ENCODE peak calls at places on chromosomes 1 and 21, in nine cellular contexts. H is kidney, M is osteocyte, O is bronchial epithelial cell, C is PC-3, F is thyroid gland, D is GM20000, W is K562, A is lower lobe of right lung. N is an unnamed sample.

GRCh38 chr1:118773656-118774055 is 214.5 kb downstream of the TBX15 start:
- DNase-seq in H (no peak), M (no peak), O (peak), C (peak), F (no peak), D (no peak), W (no peak), A (no peak), N (no peak)

GRCh38 chr1:150876111-150876434 is 326 bp downstream of the ARNT start:
- DNase-seq in H (no peak), M (no peak), O (peak), C (peak), F (no peak), D (peak), W (no peak), A (no peak), N (no peak)

GRCh38 chr1:95733031-95733430 is 499.0 kb downstream of the RWDD3 start:
- DNase-seq in H (no peak), M (no peak), O (peak), C (no peak), F (no peak), D (no peak), W (no peak), A (no peak), N (no peak)

GRCh38 chr1:153866045-153866850 is 56.5 kb downstream of the GATAD2B start:
- DNase-seq in H (no peak), M (no peak), O (no peak), C (no peak), F (no peak), D (no peak), W (no peak), A (no peak), N (no peak)

GRCh38 chr1:38546630-38547029 is 312.9 kb downstream of the RRAGC start:
- DNase-seq in H (no peak), M (no peak), O (no peak), C (no peak), F (no peak), D (no peak), W (no peak), A (no peak), N (no peak)

GRCh38 chr1:240591552-240591951 is 20.4 kb downstream of the GREM2 start:
- DNase-seq in H (no peak), M (no peak), O (no peak), C (no peak), F (no peak), D (no peak), W (no peak), A (no peak), N (no peak)

GRCh38 chr21:15001773-15002647 is 62.8 kb downstream of the NRIP1 start:
- DNase-seq in H (no peak), M (no peak), O (no peak), C (no peak), F (no peak), D (peak), W (no peak), A (no peak), N (peak)

GRCh38 chr1:10694633-10695627 is 101.5 kb downstream of the CASZ1 start:
- DNase-seq in H (peak), M (peak), O (peak), C (peak), F (peak), D (peak), W (peak), A (peak), N (peak)

GRCh38 chr1:172269644-172270043 is 150.8 kb upstream of the C1orf105 start:
- DNase-seq in H (no peak), M (no peak), O (peak), C (no peak), F (no peak), D (no peak), W (no peak), A (no peak), N (no peak)

GRCh38 chr21:45579383-45580180 is 37.3 kb upstream of the SLC19A1 start:
- DNase-seq in H (peak), M (peak), O (no peak), C (no peak), F (no peak), D (no peak), W (no peak), A (peak), N (no peak)

GRCh38 chr1:21457654-21458053 is 17.7 kb downstream of the NBPF3 start:
- DNase-seq in H (no peak), M (no peak), O (no peak), C (no peak), F (no peak), D (no peak), W (no peak), A (no peak), N (no peak)

GRCh38 chr1:212607206-212607923 is 1.2 kb upstream of the ATF3 start:
- DNase-seq in H (peak), M (no peak), O (peak), C (peak), F (peak), D (peak), W (no peak), A (peak), N (peak)

GRCh38 chr1:44072204-44072603 is 40.9 kb upstream of the SLC6A9 start:
- DNase-seq in H (no peak), M (no peak), O (peak), C (peak), F (no peak), D (no peak), W (no peak), A (no peak), N (no peak)

GRCh38 chr1:111507411-111508201 is 4.2 kb upstream of the ADORA3 start:
- DNase-seq in H (peak), M (no peak), O (peak), C (peak), F (peak), D (peak), W (peak), A (peak), N (peak)

GRCh38 chr1:48216276-48216675 is 6.2 kb upstream of the SLC5A9 start:
- DNase-seq in H (no peak), M (no peak), O (no peak), C (no peak), F (no peak), D (no peak), W (no peak), A (no peak), N (no peak)

GRCh38 chr1:214184992-214185391 is 96.0 kb upstream of the SMYD2 start:
- DNase-seq in H (no peak), M (no peak), O (no peak), C (no peak), F (no peak), D (no peak), W (no peak), A (no peak), N (no peak)

GRCh38 chr1:209873067-209873810 is 45.5 kb downstream of the UTP25 start:
- DNase-seq in H (no peak), M (no peak), O (peak), C (peak), F (no peak), D (no peak), W (no peak), A (no peak), N (no peak)

GRCh38 chr1:205852969-205853368 is 3.0 kb upstream of the PM20D1 start:
- DNase-seq in H (no peak), M (no peak), O (no peak), C (no peak), F (no peak), D (no peak), W (no peak), A (no peak), N (no peak)

GRCh38 chr1:209370616-209371015 is 212.9 kb upstream of the CAMK1G start:
- DNase-seq in H (no peak), M (no peak), O (peak), C (no peak), F (no peak), D (no peak), W (no peak), A (no peak), N (no peak)

GRCh38 chr1:167517535-167518330 is 596 bp downstream of the CD247 start:
- DNase-seq in H (peak), M (peak), O (no peak), C (peak), F (no peak), D (no peak), W (peak), A (peak), N (no peak)

GRCh38 chr1:23168462-23169218 is at the start of gene LUZP1:
- DNase-seq in H (peak), M (peak), O (peak), C (peak), F (peak), D (peak), W (peak), A (peak), N (peak)

GRCh38 chr1:44405041-44405803 is at the start of gene RNF220:
- DNase-seq in H (peak), M (peak), O (peak), C (peak), F (peak), D (peak), W (no peak), A (peak), N (peak)

GRCh38 chr1:185704181-185704580 is 30.0 kb upstream of the HMCN1 start:
- DNase-seq in H (no peak), M (no peak), O (no peak), C (no peak), F (no peak), D (no peak), W (no peak), A (no peak), N (no peak)

GRCh38 chr1:154869351-154870116 is 547 bp downstream of the KCNN3 start:
- DNase-seq in H (peak), M (no peak), O (no peak), C (no peak), F (peak), D (no peak), W (no peak), A (peak), N (no peak)

GRCh38 chr1:233569636-233570035 is 44.3 kb upstream of the KCNK1 start:
- DNase-seq in H (no peak), M (no peak), O (peak), C (peak), F (no peak), D (no peak), W (no peak), A (no peak), N (no peak)

GRCh38 chr1:113868387-113869083 is 3.0 kb downstream of the PTPN22 start:
- DNase-seq in H (no peak), M (no peak), O (peak), C (peak), F (no peak), D (no peak), W (no peak), A (no peak), N (no peak)

GRCh38 chr1:225745231-225745630 is 32.4 kb upstream of the SRP9 start:
- DNase-seq in H (no peak), M (no peak), O (no peak), C (no peak), F (no peak), D (no peak), W (no peak), A (no peak), N (no peak)

GRCh38 chr1:160618763-160619274 is 28.0 kb downstream of the SLAMF1 start:
- DNase-seq in H (no peak), M (no peak), O (no peak), C (peak), F (no peak), D (peak), W (peak), A (no peak), N (no peak)

GRCh38 chr1:113125469-113125868 is 52.5 kb downstream of the LRIG2 start:
- DNase-seq in H (no peak), M (no peak), O (no peak), C (no peak), F (no peak), D (no peak), W (no peak), A (no peak), N (no peak)

GRCh38 chr1:81760487-81761097 is 40.1 kb upstream of the ADGRL2 start:
- DNase-seq in H (no peak), M (no peak), O (peak), C (peak), F (no peak), D (no peak), W (no peak), A (no peak), N (no peak)

GRCh38 chr1:175192111-175192629 is 406 bp downstream of the KIAA0040 start:
- DNase-seq in H (peak), M (no peak), O (peak), C (peak), F (peak), D (peak), W (peak), A (peak), N (peak)

DNA sequence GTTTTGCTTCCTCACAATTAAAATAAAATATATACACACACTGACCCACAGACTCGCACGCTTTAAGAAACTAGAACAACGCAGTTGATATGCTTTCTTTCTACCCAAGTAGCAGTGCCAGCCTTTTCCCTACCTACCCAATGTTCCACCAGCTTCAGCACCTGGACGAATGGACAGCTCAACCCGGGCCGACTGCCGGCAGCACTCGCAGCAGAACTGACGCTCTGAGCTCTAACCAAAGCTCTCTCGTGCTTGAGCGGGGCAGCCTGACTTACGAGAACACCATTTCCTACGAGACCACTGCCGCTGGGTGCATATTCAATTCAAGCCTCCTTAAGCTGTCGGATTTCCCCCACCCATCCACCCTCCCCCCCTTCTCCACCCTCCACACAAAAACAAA is 127.4 kb upstream of the DPYD start:
- DNase-seq in H (peak), M (peak), O (peak), C (peak), F (peak), D (peak), W (no peak), A (peak), N (peak)
- TF ChIP-seq CTCF in H (no peak), M (peak), O (peak), C (no peak), F (no peak), D (no peak), W (no peak), A (no peak), N (no peak)

DNA sequence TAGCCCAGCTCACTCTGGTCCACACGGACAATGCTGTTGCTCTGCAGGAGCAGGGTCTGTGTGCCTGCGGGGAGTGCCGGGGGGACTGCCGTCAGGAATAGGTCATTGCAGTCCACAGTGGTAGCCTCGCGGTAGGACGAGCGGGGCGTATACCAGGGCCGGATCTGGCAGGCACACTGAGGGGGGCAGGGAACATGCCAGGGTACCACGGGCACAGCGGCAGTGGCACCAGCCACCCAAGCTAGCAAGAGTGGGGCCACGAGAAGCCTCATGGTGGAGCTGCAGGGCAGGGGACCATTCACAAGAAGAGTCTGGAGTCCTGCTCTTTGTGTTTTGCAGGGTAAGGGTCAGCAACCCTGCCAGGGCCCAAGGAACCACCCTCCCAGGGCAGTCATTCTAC is 65.8 kb downstream of the LRRN2 start:
- DNase-seq in H (no peak), M (no peak), O (no peak), C (no peak), F (no peak), D (no peak), W (no peak), A (no peak), N (no peak)
- TF ChIP-seq CTCF in H (peak), M (no peak), O (no peak), C (no peak), F (no peak), D (no peak), W (peak), A (no peak), N (peak)

GRCh38 chr1:117122297-117123025 is 912 bp upstream of the TRIM45 start:
- DNase-seq in H (no peak), M (no peak), O (no peak), C (no peak), F (no peak), D (no peak), W (no peak), A (no peak), N (no peak)
- TF ChIP-seq CTCF in H (no peak), M (no peak), O (no peak), C (peak), F (no peak), D (no peak), W (no peak), A (peak), N (no peak)

GRCh38 chr21:34582506-34583150 is 32.3 kb downstream of the RCAN1 start:
- DNase-seq in H (no peak), M (peak), O (peak), C (peak), F (no peak), D (peak), W (peak), A (no peak), N (peak)
- TF ChIP-seq CTCF in H (peak), M (peak), O (peak), C (peak), F (no peak), D (no peak), W (peak), A (peak), N (no peak)

GRCh38 chr1:222823673-222824072 is 8.8 kb downstream of the DISP1 start:
- DNase-seq in H (no peak), M (no peak), O (no peak), C (no peak), F (no peak), D (no peak), W (no peak), A (no peak), N (no peak)

GRCh38 chr1:222833484-222833883 is 18.6 kb downstream of the DISP1 start:
- DNase-seq in H (no peak), M (no peak), O (no peak), C (no peak), F (no peak), D (no peak), W (no peak), A (no peak), N (no peak)

GRCh38 chr1:222824641-222825040 is 9.8 kb downstream of the DISP1 start:
- DNase-seq in H (no peak), M (no peak), O (no peak), C (no peak), F (no peak), D (no peak), W (no peak), A (no peak), N (no peak)

GRCh38 chr1:222829868-222830267 is 15.0 kb downstream of the DISP1 start:
- DNase-seq in H (no peak), M (no peak), O (no peak), C (no peak), F (no peak), D (no peak), W (no peak), A (no peak), N (no peak)

DNA sequence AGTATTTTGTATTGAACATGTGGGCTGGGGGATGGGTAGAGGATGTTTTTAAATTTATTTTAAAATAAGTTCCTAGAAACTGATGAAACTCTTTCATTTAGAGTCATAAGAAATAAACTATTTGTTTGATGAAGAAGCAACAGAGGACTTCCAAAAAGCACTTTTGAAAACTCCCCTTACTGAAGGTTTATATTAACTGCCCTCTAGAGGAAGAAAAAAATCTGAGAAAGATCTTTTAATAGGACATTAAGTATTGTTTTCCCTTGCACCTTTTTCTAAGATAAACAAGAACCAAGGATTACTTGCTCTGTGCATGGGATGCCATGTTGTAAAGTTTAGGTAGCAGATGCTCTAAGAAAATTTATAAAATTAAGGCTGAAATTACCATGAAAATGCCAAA is 14.1 kb downstream of the DISP1 start:
- DNase-seq in H (no peak), M (no peak), O (no peak), C (peak), F (no peak), D (no peak), W (no peak), A (no peak), N (no peak)
- TF ChIP-seq CTCF in H (no peak), M (peak), O (no peak), C (peak), F (no peak), D (no peak), W (no peak), A (no peak), N (no peak)

DNA sequence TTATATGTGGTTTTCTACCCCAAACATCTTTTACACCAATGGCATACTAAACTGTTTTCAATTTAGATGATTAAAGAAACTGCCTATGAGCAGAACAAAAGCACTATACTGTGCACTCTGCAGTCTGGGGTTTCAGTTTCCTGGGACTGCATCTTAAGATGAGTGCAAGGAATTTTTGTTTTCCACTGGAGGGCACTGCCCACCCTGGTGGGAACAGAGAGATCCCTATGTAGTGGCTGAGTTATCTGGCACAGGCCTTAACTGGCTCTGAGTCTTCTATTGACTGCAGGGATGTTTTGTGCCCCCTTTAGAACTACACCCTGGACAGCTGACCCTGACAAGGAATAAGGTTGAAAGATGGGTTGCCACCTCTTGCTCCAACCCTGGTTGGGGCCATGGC is 12.0 kb downstream of the PROK1 start:
- DNase-seq in H (no peak), M (no peak), O (peak), C (peak), F (no peak), D (no peak), W (no peak), A (no peak), N (no peak)
- TF ChIP-seq CTCF in H (no peak), M (peak), O (peak), C (peak), F (no peak), D (no peak), W (no peak), A (no peak), N (no peak)

N was measured in mucosa of descending colon.